ENCODE peak calls at places on chromosomes 3 and 15, in eight cellular contexts. N is fibroblast of mammary gland, A is tibial nerve, J is kidney epithelial cell, D is cardiac fibroblast, P is bronchial epithelial cell, Z is A549, U is mucosa of descending colon. Q is an unnamed sample.

GRCh38 chr15:66269326-66270090 is 16.0 kb upstream of the MEGF11 start:
- DNase-seq in N (peak), A (no peak), J (peak), D (peak), P (peak), Z (peak), U (no peak), Q (peak)

GRCh38 chr15:94387854-94388441 is 156.6 kb downstream of the MCTP2 start:
- DNase-seq in N (no peak), A (no peak), J (no peak), D (no peak), P (no peak), Z (no peak), U (no peak), Q (no peak)

GRCh38 chr3:116413319-116413718 is 32.0 kb downstream of the LSAMP start:
- DNase-seq in N (no peak), A (no peak), J (no peak), D (no peak), P (no peak), Z (no peak), U (no peak), Q (no peak)

GRCh38 chr15:63135804-63136203 is 14.1 kb downstream of the LACTB start:
- DNase-seq in N (peak), A (no peak), J (no peak), D (peak), P (peak), Z (peak), U (no peak), Q (no peak)

GRCh38 chr3:16307832-16308531 is 43.0 kb downstream of the OXNAD1 start:
- DNase-seq in N (no peak), A (no peak), J (no peak), D (peak), P (no peak), Z (no peak), U (no peak), Q (no peak)

GRCh38 chr3:169954142-169954756 is 12.4 kb upstream of the SEC62 start:
- DNase-seq in N (no peak), A (no peak), J (no peak), D (no peak), P (no peak), Z (no peak), U (no peak), Q (no peak)

GRCh38 chr15:91872356-91873132 is 19.0 kb downstream of the SLCO3A1 start:
- DNase-seq in N (no peak), A (no peak), J (no peak), D (no peak), P (peak), Z (no peak), U (no peak), Q (no peak)

GRCh38 chr3:69915726-69916125 is 83.8 kb upstream of the SAMMSON start:
- DNase-seq in N (no peak), A (no peak), J (no peak), D (no peak), P (no peak), Z (peak), U (no peak), Q (no peak)

GRCh38 chr3:42300013-42300412 is 34.0 kb upstream of the CCK start:
- DNase-seq in N (peak), A (no peak), J (peak), D (peak), P (peak), Z (peak), U (no peak), Q (peak)

GRCh38 chr15:57165992-57166391 is 210.3 kb upstream of the CGNL1 start:
- DNase-seq in N (peak), A (no peak), J (peak), D (peak), P (peak), Z (no peak), U (no peak), Q (no peak)

GRCh38 chr3:79148786-79149185 is 619.0 kb downstream of the ROBO1 start:
- DNase-seq in N (peak), A (no peak), J (no peak), D (peak), P (peak), Z (no peak), U (no peak), Q (no peak)

GRCh38 chr3:147089286-147089685 is 317.1 kb downstream of the ZIC4 start:
- DNase-seq in N (no peak), A (no peak), J (no peak), D (no peak), P (no peak), Z (no peak), U (no peak), Q (no peak)

GRCh38 chr15:83158393-83158792 is 49.2 kb downstream of the HDGFL3 start:
- DNase-seq in N (no peak), A (no peak), J (no peak), D (no peak), P (peak), Z (no peak), U (no peak), Q (no peak)

GRCh38 chr3:194586839-194587238 is 46.4 kb downstream of the TMEM44 start:
- DNase-seq in N (peak), A (no peak), J (no peak), D (peak), P (peak), Z (no peak), U (no peak), Q (no peak)

GRCh38 chr15:72306211-72306785 is 13.7 kb downstream of the CELF6 start:
- DNase-seq in N (peak), A (no peak), J (no peak), D (peak), P (peak), Z (peak), U (no peak), Q (no peak)

GRCh38 chr3:171317133-171317532 is 143.1 kb downstream of the TNIK start:
- DNase-seq in N (peak), A (no peak), J (no peak), D (peak), P (peak), Z (no peak), U (no peak), Q (no peak)

GRCh38 chr15:101145362-101145761 is 106.5 kb downstream of the CHSY1 start:
- DNase-seq in N (peak), A (no peak), J (no peak), D (peak), P (no peak), Z (peak), U (no peak), Q (no peak)
- TF ChIP-seq CTCF in N (no peak), A (no peak), J (no peak), D (no peak), P (no peak), Z (no peak), U (no peak), Q (no peak)

DNA sequence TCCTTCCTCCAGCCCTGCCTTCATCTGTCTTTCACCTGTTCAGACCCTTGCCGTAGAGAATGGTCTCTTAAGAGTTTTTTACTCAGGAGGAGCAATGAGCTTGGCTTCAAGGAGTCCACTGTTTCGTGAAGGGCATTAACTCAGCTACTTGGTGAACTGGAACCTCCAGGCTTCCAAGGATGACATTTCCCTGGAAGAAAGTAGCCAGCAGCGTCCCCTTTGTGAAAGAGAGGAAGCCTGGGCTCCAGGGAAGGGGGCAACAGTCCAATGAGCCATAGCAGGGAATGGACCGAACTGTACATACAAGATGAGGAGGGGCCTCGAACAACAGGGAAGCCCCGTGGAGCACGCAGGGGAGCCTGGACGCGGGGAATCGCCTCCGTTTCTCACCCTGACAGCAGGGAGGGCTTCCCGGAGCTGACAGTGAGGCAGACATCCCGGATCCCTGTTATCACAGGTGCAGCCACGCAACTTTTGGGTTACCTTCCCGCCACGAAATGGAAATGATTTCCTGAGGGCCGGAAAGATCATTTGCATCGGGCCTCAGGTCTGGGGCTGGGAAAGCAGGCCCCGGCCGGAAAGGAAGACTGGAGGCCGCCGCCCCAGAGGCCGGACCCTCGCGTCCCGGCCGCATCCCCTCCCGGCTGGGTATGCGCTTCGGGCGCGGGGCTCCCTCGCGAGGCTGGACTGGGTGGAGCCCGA is 514 bp upstream of the SPINT1 start:
- DNase-seq in N (no peak), A (no peak), J (no peak), D (no peak), P (no peak), Z (no peak), U (no peak), Q (no peak)
- H3K4me3 ChIP-seq in N (no peak), A (peak), J (peak), D (peak), P (peak), Z (peak), U (peak), Q (peak)

GRCh38 chr3:184362668-184363540 is 1.4 kb downstream of the POLR2H start:
- DNase-seq in N (peak), A (peak), J (peak), D (peak), P (peak), Z (peak), U (peak), Q (peak)
- TF ChIP-seq CTCF in N (peak), A (peak), J (peak), D (peak), P (peak), Z (peak), U (peak), Q (peak)

GRCh38 chr15:34001536-34001935 is 33.2 kb downstream of the CHRM5 start:
- DNase-seq in N (peak), A (no peak), J (no peak), D (peak), P (peak), Z (no peak), U (no peak), Q (no peak)
- H3K4me3 ChIP-seq in N (no peak), A (no peak), J (no peak), D (no peak), P (no peak), Z (no peak), U (no peak), Q (no peak)

DNA sequence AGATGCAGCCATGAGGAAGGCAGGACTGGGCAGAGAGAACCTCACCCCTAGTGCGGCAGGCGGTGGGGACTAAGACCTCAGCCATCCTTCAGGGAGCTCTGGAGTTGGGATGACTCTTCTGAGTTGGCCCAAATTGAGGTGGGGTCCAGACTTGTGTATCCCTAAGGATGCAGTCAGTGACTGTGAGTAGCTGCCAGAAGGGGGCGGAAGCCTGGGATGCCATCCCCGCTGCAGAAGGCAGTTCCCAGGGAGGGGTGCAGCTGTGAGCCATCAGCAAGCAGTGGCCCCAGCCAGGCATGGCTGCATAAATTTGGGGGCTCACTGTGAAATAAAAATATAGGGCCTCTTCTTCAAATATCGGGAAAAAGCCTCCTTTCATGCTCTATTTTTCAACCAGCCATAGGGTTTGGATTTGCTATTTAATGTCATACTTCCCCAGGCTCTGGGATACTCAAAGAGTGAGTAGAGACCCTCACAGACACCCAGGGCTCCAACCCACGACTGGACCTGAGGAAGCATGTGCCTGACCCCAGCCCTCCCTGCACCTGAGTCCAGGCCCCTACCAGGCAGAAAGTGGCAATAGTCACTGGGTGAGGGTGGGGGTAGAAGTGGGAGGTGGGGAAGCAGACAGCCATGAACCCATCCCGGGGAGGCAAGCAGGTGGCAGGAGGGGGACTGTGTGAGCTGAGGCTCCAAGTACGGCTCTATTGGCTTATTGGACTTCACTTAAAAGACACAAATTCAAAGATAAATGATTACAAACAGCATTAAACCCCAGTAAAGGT is 30.5 kb downstream of the GRK7 start:
- DNase-seq in N (no peak), A (no peak), J (no peak), D (no peak), P (no peak), Z (no peak), U (no peak), Q (no peak)
- TF ChIP-seq CTCF in N (no peak), A (no peak), J (no peak), D (peak), P (no peak), Z (no peak), U (no peak), Q (no peak)

GRCh38 chr3:50319872-50320625 is 2.5 kb downstream of the HYAL2 start:
- DNase-seq in N (no peak), A (no peak), J (no peak), D (no peak), P (no peak), Z (no peak), U (no peak), Q (no peak)

GRCh38 chr3:50318163-50318562 is 4.4 kb downstream of the HYAL2 start:
- DNase-seq in N (no peak), A (no peak), J (no peak), D (no peak), P (no peak), Z (no peak), U (peak), Q (no peak)

GRCh38 chr3:50317303-50317702 is 5.2 kb downstream of the HYAL2 start:
- DNase-seq in N (no peak), A (no peak), J (no peak), D (no peak), P (no peak), Z (no peak), U (peak), Q (no peak)

GRCh38 chr3:50319181-50319871 is 3.2 kb downstream of the HYAL2 start:
- DNase-seq in N (no peak), A (no peak), J (no peak), D (no peak), P (no peak), Z (no peak), U (no peak), Q (no peak)

GRCh38 chr3:50318615-50319014 is 3.9 kb downstream of the HYAL2 start:
- DNase-seq in N (no peak), A (no peak), J (no peak), D (no peak), P (no peak), Z (no peak), U (peak), Q (no peak)
- H3K4me3 ChIP-seq in N (no peak), A (peak), J (no peak), D (no peak), P (no peak), Z (no peak), U (no peak), Q (no peak)

GRCh38 chr3:123271466-123272159 is 69.9 kb downstream of the SEC22A start:
- DNase-seq in N (peak), A (no peak), J (no peak), D (no peak), P (no peak), Z (no peak), U (no peak), Q (no peak)

GRCh38 chr3:123262868-123263267 is 61.1 kb downstream of the SEC22A start:
- DNase-seq in N (no peak), A (no peak), J (no peak), D (no peak), P (no peak), Z (no peak), U (no peak), Q (no peak)

GRCh38 chr3:123270818-123271217 is 69.1 kb downstream of the SEC22A start:
- DNase-seq in N (no peak), A (no peak), J (no peak), D (no peak), P (no peak), Z (no peak), U (no peak), Q (no peak)

GRCh38 chr3:123272547-123272946 is 70.8 kb downstream of the SEC22A start:
- DNase-seq in N (peak), A (no peak), J (no peak), D (peak), P (peak), Z (peak), U (no peak), Q (no peak)

DNA sequence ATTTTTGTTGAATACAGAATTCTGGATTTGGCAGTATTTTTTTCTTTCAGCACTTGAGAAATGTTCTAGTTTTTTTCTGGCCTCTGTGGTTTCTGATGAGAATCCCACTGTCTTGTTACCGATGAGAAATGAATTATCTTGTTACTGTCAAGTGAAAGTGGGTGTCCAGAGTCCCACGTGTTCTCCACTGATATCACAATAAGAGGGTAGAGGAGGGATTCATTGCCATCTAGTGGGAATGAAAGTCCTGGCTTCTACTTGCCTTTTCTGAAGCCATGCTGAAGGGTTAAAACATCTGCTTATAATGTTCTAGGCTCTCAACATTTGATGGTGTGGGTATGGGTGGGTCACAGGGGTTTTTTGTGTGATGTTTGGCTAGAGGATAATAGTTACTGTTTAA is 66.1 kb downstream of the SEC22A start:
- DNase-seq in N (peak), A (no peak), J (no peak), D (no peak), P (no peak), Z (no peak), U (no peak), Q (no peak)
- TF ChIP-seq CTCF in N (no peak), A (no peak), J (no peak), D (no peak), P (no peak), Z (no peak), U (no peak), Q (no peak)

DNA sequence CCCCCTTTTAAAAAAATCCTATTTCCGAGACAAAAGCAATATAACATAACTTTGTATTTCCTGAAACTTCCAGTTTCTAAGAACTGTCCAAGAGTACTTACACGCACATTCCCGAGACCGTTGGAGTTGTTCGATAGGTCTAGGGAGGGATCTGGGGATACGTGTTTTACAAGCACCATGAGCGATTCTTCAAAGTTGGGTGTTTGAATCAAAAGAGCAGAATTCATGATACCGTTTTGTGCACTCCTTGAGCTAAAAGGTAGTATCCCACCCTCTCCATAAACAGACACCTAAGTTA is 704 bp upstream of the EDEM1 start:
- DNase-seq in N (peak), A (no peak), J (no peak), D (peak), P (peak), Z (no peak), U (no peak), Q (no peak)
- H3K4me3 ChIP-seq in N (peak), A (peak), J (peak), D (peak), P (peak), Z (peak), U (no peak), Q (peak)

DNA sequence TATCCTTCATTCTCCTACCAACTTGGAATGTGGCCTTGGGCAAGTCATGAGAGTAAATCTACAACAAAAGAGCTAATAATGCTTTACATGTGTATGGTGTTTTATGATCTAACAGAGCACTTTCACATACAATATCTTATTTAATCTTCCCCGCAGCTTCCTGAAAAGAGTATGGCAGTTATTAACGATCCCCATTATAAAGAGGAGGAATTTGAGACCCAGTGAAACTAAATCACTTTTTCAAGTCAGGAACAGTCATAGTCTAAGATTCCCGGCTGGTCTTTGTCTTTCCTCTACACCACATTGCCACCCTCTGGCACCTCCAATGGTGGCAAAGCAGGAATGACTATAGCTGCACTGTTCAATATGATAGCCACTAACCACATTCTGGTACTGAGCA is 69.7 kb upstream of the CMSS1 start:
- DNase-seq in N (peak), A (no peak), J (peak), D (no peak), P (peak), Z (peak), U (no peak), Q (peak)
- TF ChIP-seq CTCF in N (peak), A (peak), J (peak), D (peak), P (peak), Z (no peak), U (no peak), Q (peak)